ENCODE peak calls at places on chromosomes 3 and 15, in eight cellular contexts. One of them, this sample, is unnamed.

GRCh38 chr15:74857082-74857655 is 14.2 kb upstream of the ULK3 start:
- ATAC-seq in mucosa of descending colon: peak
- ATAC-seq in heart left ventricle: no peak
- ATAC-seq in HepG2: peak
- ATAC-seq in heart right ventricle: no peak
- ATAC-seq in Panc1: peak
- ATAC-seq in A549: peak
- ATAC-seq in Right ventricle myocardium inferior: peak
- ATAC-seq in this sample: peak

GRCh38 chr15:93167291-93167690 is 78.3 kb upstream of the RGMA start:
- ATAC-seq in mucosa of descending colon: no peak
- ATAC-seq in heart left ventricle: no peak
- ATAC-seq in HepG2: no peak
- ATAC-seq in heart right ventricle: no peak
- ATAC-seq in Panc1: peak
- ATAC-seq in A549: peak
- ATAC-seq in Right ventricle myocardium inferior: no peak
- ATAC-seq in this sample: peak

GRCh38 chr3:45611619-45612018 is 17.1 kb downstream of the LIMD1 start:
- ATAC-seq in mucosa of descending colon: peak
- ATAC-seq in heart left ventricle: no peak
- ATAC-seq in HepG2: peak
- ATAC-seq in heart right ventricle: no peak
- ATAC-seq in Panc1: peak
- ATAC-seq in A549: no peak
- ATAC-seq in Right ventricle myocardium inferior: no peak
- ATAC-seq in this sample: peak

GRCh38 chr3:101833446-101833974 is 15.8 kb upstream of the NFKBIZ start:
- ATAC-seq in mucosa of descending colon: no peak
- ATAC-seq in heart left ventricle: no peak
- ATAC-seq in HepG2: no peak
- ATAC-seq in heart right ventricle: no peak
- ATAC-seq in Panc1: no peak
- ATAC-seq in A549: no peak
- ATAC-seq in Right ventricle myocardium inferior: no peak
- ATAC-seq in this sample: no peak

GRCh38 chr3:59135091-59135490 is 85.3 kb upstream of the CFAP20DC start:
- ATAC-seq in mucosa of descending colon: no peak
- ATAC-seq in heart left ventricle: no peak
- ATAC-seq in HepG2: no peak
- ATAC-seq in heart right ventricle: no peak
- ATAC-seq in Panc1: no peak
- ATAC-seq in A549: no peak
- ATAC-seq in Right ventricle myocardium inferior: no peak
- ATAC-seq in this sample: no peak

GRCh38 chr3:172120912-172121311 is 81.5 kb downstream of the FNDC3B start:
- ATAC-seq in mucosa of descending colon: no peak
- ATAC-seq in heart left ventricle: no peak
- ATAC-seq in HepG2: no peak
- ATAC-seq in heart right ventricle: no peak
- ATAC-seq in Panc1: no peak
- ATAC-seq in A549: no peak
- ATAC-seq in Right ventricle myocardium inferior: no peak
- ATAC-seq in this sample: no peak

GRCh38 chr3:153740109-153740508 is 381.1 kb upstream of the ARHGEF26 start:
- ATAC-seq in mucosa of descending colon: peak
- ATAC-seq in heart left ventricle: no peak
- ATAC-seq in HepG2: no peak
- ATAC-seq in heart right ventricle: no peak
- ATAC-seq in Panc1: no peak
- ATAC-seq in A549: no peak
- ATAC-seq in Right ventricle myocardium inferior: no peak
- ATAC-seq in this sample: no peak

GRCh38 chr3:190121061-190121765 is 516 bp upstream of the P3H2 start:
- ATAC-seq in mucosa of descending colon: no peak
- ATAC-seq in heart left ventricle: no peak
- ATAC-seq in HepG2: no peak
- ATAC-seq in heart right ventricle: no peak
- ATAC-seq in Panc1: no peak
- ATAC-seq in A549: peak
- ATAC-seq in Right ventricle myocardium inferior: no peak
- ATAC-seq in this sample: no peak

GRCh38 chr3:117553461-117553860 is 843.9 kb downstream of the TUSC7 start:
- ATAC-seq in mucosa of descending colon: peak
- ATAC-seq in heart left ventricle: no peak
- ATAC-seq in HepG2: no peak
- ATAC-seq in heart right ventricle: no peak
- ATAC-seq in Panc1: no peak
- ATAC-seq in A549: peak
- ATAC-seq in Right ventricle myocardium inferior: no peak
- ATAC-seq in this sample: peak

GRCh38 chr3:46423588-46423987 is 16.5 kb downstream of the CCRL2 start:
- ATAC-seq in mucosa of descending colon: no peak
- ATAC-seq in heart left ventricle: no peak
- ATAC-seq in HepG2: no peak
- ATAC-seq in heart right ventricle: no peak
- ATAC-seq in Panc1: no peak
- ATAC-seq in A549: no peak
- ATAC-seq in Right ventricle myocardium inferior: no peak
- ATAC-seq in this sample: no peak

GRCh38 chr3:132661120-132661519 is 991 bp downstream of the UBA5 start:
- ATAC-seq in mucosa of descending colon: peak
- ATAC-seq in heart left ventricle: no peak
- ATAC-seq in HepG2: no peak
- ATAC-seq in heart right ventricle: no peak
- ATAC-seq in Panc1: no peak
- ATAC-seq in A549: no peak
- ATAC-seq in Right ventricle myocardium inferior: no peak
- ATAC-seq in this sample: no peak

GRCh38 chr3:192408007-192408655 is 319.2 kb downstream of the FGF12 start:
- ATAC-seq in mucosa of descending colon: no peak
- ATAC-seq in heart left ventricle: peak
- ATAC-seq in HepG2: peak
- ATAC-seq in heart right ventricle: no peak
- ATAC-seq in Panc1: no peak
- ATAC-seq in A549: no peak
- ATAC-seq in Right ventricle myocardium inferior: peak
- ATAC-seq in this sample: no peak

GRCh38 chr3:142087676-142088075 is 61.7 kb downstream of the TFDP2 start:
- ATAC-seq in mucosa of descending colon: peak
- ATAC-seq in heart left ventricle: no peak
- ATAC-seq in HepG2: no peak
- ATAC-seq in heart right ventricle: no peak
- ATAC-seq in Panc1: peak
- ATAC-seq in A549: no peak
- ATAC-seq in Right ventricle myocardium inferior: no peak
- ATAC-seq in this sample: no peak

GRCh38 chr15:100020614-100021013 is 287.4 kb upstream of the LYSMD4 start:
- ATAC-seq in mucosa of descending colon: no peak
- ATAC-seq in heart left ventricle: peak
- ATAC-seq in HepG2: no peak
- ATAC-seq in heart right ventricle: peak
- ATAC-seq in Panc1: peak
- ATAC-seq in A549: peak
- ATAC-seq in Right ventricle myocardium inferior: peak
- ATAC-seq in this sample: peak

GRCh38 chr3:187027531-187027936 is 97.2 kb downstream of the ST6GAL1 start:
- ATAC-seq in mucosa of descending colon: peak
- ATAC-seq in heart left ventricle: no peak
- ATAC-seq in HepG2: no peak
- ATAC-seq in heart right ventricle: peak
- ATAC-seq in Panc1: no peak
- ATAC-seq in A549: no peak
- ATAC-seq in Right ventricle myocardium inferior: no peak
- ATAC-seq in this sample: peak

GRCh38 chr3:63975705-63976104 is 47.6 kb downstream of the PSMD6 start:
- ATAC-seq in mucosa of descending colon: no peak
- ATAC-seq in heart left ventricle: peak
- ATAC-seq in HepG2: peak
- ATAC-seq in heart right ventricle: peak
- ATAC-seq in Panc1: no peak
- ATAC-seq in A549: no peak
- ATAC-seq in Right ventricle myocardium inferior: peak
- ATAC-seq in this sample: no peak

GRCh38 chr3:11847607-11848006 is 922 bp upstream of the TAMM41 start:
- ATAC-seq in mucosa of descending colon: no peak
- ATAC-seq in heart left ventricle: no peak
- ATAC-seq in HepG2: peak
- ATAC-seq in heart right ventricle: no peak
- ATAC-seq in Panc1: no peak
- ATAC-seq in A549: peak
- ATAC-seq in Right ventricle myocardium inferior: no peak
- ATAC-seq in this sample: no peak

GRCh38 chr15:50556642-50557371 is 10.3 kb upstream of the USP50 start:
- ATAC-seq in mucosa of descending colon: no peak
- ATAC-seq in heart left ventricle: no peak
- ATAC-seq in HepG2: no peak
- ATAC-seq in heart right ventricle: no peak
- ATAC-seq in Panc1: no peak
- ATAC-seq in A549: no peak
- ATAC-seq in Right ventricle myocardium inferior: no peak
- ATAC-seq in this sample: peak

GRCh38 chr15:34070003-34070402 is 31.0 kb upstream of the AVEN start:
- ATAC-seq in mucosa of descending colon: no peak
- ATAC-seq in heart left ventricle: no peak
- ATAC-seq in HepG2: no peak
- ATAC-seq in heart right ventricle: no peak
- ATAC-seq in Panc1: no peak
- ATAC-seq in A549: no peak
- ATAC-seq in Right ventricle myocardium inferior: no peak
- ATAC-seq in this sample: no peak

GRCh38 chr3:99410789-99411311 is 227.5 kb upstream of the COL8A1 start:
- ATAC-seq in mucosa of descending colon: no peak
- ATAC-seq in heart left ventricle: no peak
- ATAC-seq in HepG2: peak
- ATAC-seq in heart right ventricle: no peak
- ATAC-seq in Panc1: no peak
- ATAC-seq in A549: no peak
- ATAC-seq in Right ventricle myocardium inferior: no peak
- ATAC-seq in this sample: no peak

GRCh38 chr3:52463420-52463819 is 8.0 kb downstream of the NISCH start:
- ATAC-seq in mucosa of descending colon: no peak
- ATAC-seq in heart left ventricle: no peak
- ATAC-seq in HepG2: no peak
- ATAC-seq in heart right ventricle: no peak
- ATAC-seq in Panc1: no peak
- ATAC-seq in A549: no peak
- ATAC-seq in Right ventricle myocardium inferior: no peak
- ATAC-seq in this sample: no peak

GRCh38 chr3:122868322-122868721 is 73.5 kb downstream of the SLC49A4 start:
- ATAC-seq in mucosa of descending colon: no peak
- ATAC-seq in heart left ventricle: no peak
- ATAC-seq in HepG2: no peak
- ATAC-seq in heart right ventricle: no peak
- ATAC-seq in Panc1: no peak
- ATAC-seq in A549: no peak
- ATAC-seq in Right ventricle myocardium inferior: no peak
- ATAC-seq in this sample: no peak

This sample was measured in stimulated activated memory B cell treated with anti-CD40 and anti-IgM and Interleukin-4, amounts not matched to agents 10 μg/mL and 1 μg/mL and 100 μg/mL, for 72 hours.